ENCODE peak calls at places on chromosomes 5 and 9, in seven cellular contexts. H is H4, L is NCI-H510A, J is nucleus accumbens, C is ELR, Q is A549, G is T-cell. S is an unnamed sample.

GRCh38 chr9:135291165-135291564 is 188.4 kb upstream of the PPP1R26 start:
- DNase-seq in Q (no peak), C (no peak), L (no peak), J (no peak), H (no peak), G (no peak), S (no peak)

GRCh38 chr9:124011460-124012301 is at the start of gene LHX2:
- DNase-seq in H (peak; percentile 80), L (peak; percentile 95), G (no peak), Q (peak; percentile 95), C (peak; percentile 72), J (peak; percentile 58), S (peak; percentile 13)

GRCh38 chr5:107532182-107532878 is 138.4 kb downstream of the EFNA5 start:
- DNase-seq in Q (no peak), H (no peak), L (no peak), G (no peak), C (no peak), J (no peak), S (no peak)

GRCh38 chr5:143106175-143106574 is 297.3 kb downstream of the NR3C1 start:
- DNase-seq in J (no peak), G (no peak), C (peak; percentile 70), Q (peak; percentile 89), H (peak; percentile 87), L (no peak), S (no peak)

GRCh38 chr5:6484899-6485298 is 36.2 kb downstream of the UBE2QL1 start:
- DNase-seq in C (no peak), H (no peak), G (no peak), J (no peak), Q (no peak), L (no peak), S (no peak)

GRCh38 chr9:95822583-95823431 is 52.7 kb upstream of the ERCC6L2 start:
- DNase-seq in C (peak; percentile 86), L (no peak), G (no peak), Q (peak; percentile 41), H (peak; percentile 96), J (no peak), S (no peak)

GRCh38 chr9:16075695-16076094 is 522.9 kb downstream of the CCDC171 start:
- DNase-seq in J (no peak), L (no peak), Q (no peak), G (no peak), C (peak; percentile 44), H (no peak), S (no peak)

GRCh38 chr9:112754578-112754977 is 4.0 kb downstream of the SNX30 start:
- DNase-seq in J (no peak), L (no peak), G (peak; percentile 24), C (peak; percentile 74), Q (no peak), H (peak; percentile 77), S (no peak)

GRCh38 chr9:4315582-4316215 is 15.8 kb upstream of the GLIS3 start:
- DNase-seq in Q (peak; percentile 84), C (peak; percentile 76), J (peak; percentile 60), H (peak; percentile 56), G (peak; percentile 61), L (no peak), S (peak; percentile 70)

GRCh38 chr5:24183941-24184340 is 460.8 kb downstream of the CDH10 start:
- DNase-seq in C (no peak), G (no peak), Q (no peak), H (no peak), L (no peak), J (no peak), S (no peak)

GRCh38 chr9:134418354-134418753 is 92.1 kb downstream of the RXRA start:
- DNase-seq in J (no peak), H (no peak), G (no peak), Q (no peak), L (no peak), C (no peak), S (no peak)

GRCh38 chr5:122182491-122182921 is 53.2 kb downstream of the ZNF474 start:
- DNase-seq in Q (no peak), C (peak; percentile 87), L (no peak), G (no peak), H (peak; percentile 88), J (no peak), S (no peak)

GRCh38 chr9:133099726-133100517 is 21.1 kb downstream of the RALGDS start:
- DNase-seq in G (no peak), L (no peak), Q (no peak), J (no peak), H (no peak), C (no peak), S (no peak)

GRCh38 chr9:110555971-110556370 is 23.6 kb downstream of the SVEP1 start:
- DNase-seq in G (no peak), Q (peak; percentile 61), J (no peak), L (no peak), C (peak; percentile 57), H (peak; percentile 22), S (no peak)

GRCh38 chr9:129336601-129337286 is 158.7 kb upstream of the IER5L start:
- DNase-seq in C (peak; percentile 44), Q (no peak), L (no peak), H (no peak), G (no peak), J (no peak), S (no peak)

GRCh38 chr9:94210616-94211603 is 48.2 kb upstream of the ZNF169 start:
- DNase-seq in J (no peak), H (no peak), L (no peak), Q (no peak), C (peak; percentile 15), G (no peak), S (no peak)

GRCh38 chr5:102760815-102761214 is 5.7 kb downstream of the PAM start:
- DNase-seq in G (no peak), C (no peak), J (no peak), L (no peak), Q (no peak), H (peak; percentile 32), S (no peak)

GRCh38 chr5:79507251-79508205 is 6.4 kb downstream of the HOMER1 start:
- DNase-seq in L (no peak), J (no peak), C (no peak), H (no peak), G (no peak), Q (no peak), S (no peak)

S was measured in C1 segment of cervical spinal cord.